ENCODE peak calls at places on chromosomes 5 and 9, in nine cellular contexts. N is CD4-positive, alpha-beta T cell; D is stomach; O is GM18507; R is astrocyte of the spinal cord; P is WTC11; G is anterior cingulate cortex; S is HAP-1; Q is NCI-H2029 treated with DMSO at 0.1 percent for 48 hours. E is an unnamed sample.

GRCh38 chr5:133664422-133664821 is 52.1 kb upstream of the FSTL4 start:
- DNase-seq in N (no peak), D (no peak), O (no peak), R (peak), P (no peak), G (no peak), S (no peak), Q (no peak), E (peak)

GRCh38 chr9:78014776-78015175 is 16.8 kb downstream of the GNAQ start:
- DNase-seq in N (no peak), D (no peak), O (no peak), R (no peak), P (no peak), G (no peak), S (no peak), Q (no peak), E (no peak)

GRCh38 chr5:128773378-128773777 is 191.9 kb upstream of the SLC27A6 start:
- DNase-seq in N (no peak), D (no peak), O (no peak), R (peak), P (no peak), G (no peak), S (no peak), Q (no peak), E (no peak)

GRCh38 chr5:1507016-1507375 is 16.8 kb downstream of the LPCAT1 start:
- DNase-seq in N (no peak), D (no peak), O (no peak), R (no peak), P (no peak), G (no peak), S (no peak), Q (no peak), E (no peak)

GRCh38 chr9:81574399-81574798 is 114.9 kb downstream of the TLE1 start:
- DNase-seq in N (no peak), D (no peak), O (no peak), R (peak), P (no peak), G (no peak), S (no peak), Q (no peak), E (no peak)

GRCh38 chr9:124854161-124854560 is 901 bp downstream of the WDR38 start:
- DNase-seq in N (no peak), D (no peak), O (no peak), R (no peak), P (no peak), G (no peak), S (no peak), Q (no peak), E (no peak)

GRCh38 chr9:21615018-21615417 is 132.9 kb upstream of the IFNE start:
- DNase-seq in N (no peak), D (no peak), O (no peak), R (no peak), P (no peak), G (no peak), S (peak), Q (no peak), E (no peak)

GRCh38 chr9:97237311-97237786 is 70.1 kb upstream of the CCDC180 start:
- DNase-seq in N (no peak), D (no peak), O (no peak), R (no peak), P (peak), G (no peak), S (no peak), Q (no peak), E (no peak)

GRCh38 chr5:10676224-10676623 is 84.8 kb downstream of the DAP start:
- DNase-seq in N (no peak), D (no peak), O (no peak), R (no peak), P (no peak), G (no peak), S (no peak), Q (no peak), E (no peak)

GRCh38 chr9:115674091-115674490 is 479.5 kb upstream of the PAPPA start:
- DNase-seq in N (no peak), D (no peak), O (no peak), R (no peak), P (no peak), G (no peak), S (no peak), Q (no peak), E (no peak)

GRCh38 chr9:75889577-75889976 is 896 bp upstream of the PCSK5 start:
- DNase-seq in N (no peak), D (no peak), O (no peak), R (no peak), P (no peak), G (no peak), S (no peak), Q (no peak), E (no peak)

GRCh38 chr5:82405618-82406199 is 127.6 kb upstream of the RPS23 start:
- DNase-seq in N (no peak), D (no peak), O (no peak), R (peak), P (no peak), G (no peak), S (no peak), Q (peak), E (peak)

GRCh38 chr9:33127881-33128280 is 39.3 kb downstream of the B4GALT1 start:
- DNase-seq in N (no peak), D (no peak), O (no peak), R (no peak), P (no peak), G (no peak), S (no peak), Q (no peak), E (no peak)

GRCh38 chr5:150409638-150410523 is 2.8 kb downstream of the CD74 start:
- DNase-seq in N (no peak), D (peak), O (no peak), R (peak), P (peak), G (peak), S (peak), Q (peak), E (peak)

GRCh38 chr5:51381801-51382507 is 1.3 kb upstream of the ISL1 start:
- DNase-seq in N (no peak), D (no peak), O (no peak), R (no peak), P (peak), G (no peak), S (no peak), Q (no peak), E (no peak)

GRCh38 chr5:37658440-37658839 is 181.4 kb downstream of the GDNF start:
- DNase-seq in N (no peak), D (no peak), O (no peak), R (no peak), P (no peak), G (no peak), S (no peak), Q (no peak), E (no peak)

GRCh38 chr9:125747053-125747764 is at the start of gene PBX3:
- DNase-seq in N (peak), D (peak), O (no peak), R (peak), P (peak), G (no peak), S (no peak), Q (no peak), E (peak)

GRCh38 chr5:96597441-96598020 is 64.6 kb upstream of the CAST start:
- DNase-seq in N (no peak), D (no peak), O (no peak), R (peak), P (no peak), G (no peak), S (no peak), Q (no peak), E (no peak)

GRCh38 chr5:134490925-134491271 is 34.6 kb upstream of the JADE2 start:
- DNase-seq in N (no peak), D (peak), O (no peak), R (no peak), P (no peak), G (no peak), S (no peak), Q (no peak), E (no peak)

GRCh38 chr9:24487946-24488345 is 57.8 kb downstream of the IZUMO3 start:
- DNase-seq in N (no peak), D (no peak), O (no peak), R (no peak), P (no peak), G (no peak), S (no peak), Q (no peak), E (no peak)

GRCh38 chr5:115402822-115403577 is 106.5 kb upstream of the CCDC112 start:
- DNase-seq in N (no peak), D (no peak), O (no peak), R (peak), P (no peak), G (no peak), S (no peak), Q (no peak), E (no peak)

GRCh38 chr9:21267141-21267540 is 27.3 kb upstream of the IFNA14 start:
- DNase-seq in N (no peak), D (no peak), O (no peak), R (no peak), P (no peak), G (no peak), S (no peak), Q (no peak), E (no peak)

GRCh38 chr9:35972093-35972492 is 14.1 kb upstream of the OR2S2 start:
- DNase-seq in N (no peak), D (no peak), O (no peak), R (no peak), P (peak), G (no peak), S (no peak), Q (no peak), E (no peak)

GRCh38 chr5:36389245-36389644 is 87.5 kb upstream of the RANBP3L start:
- DNase-seq in N (no peak), D (no peak), O (no peak), R (peak), P (no peak), G (no peak), S (no peak), Q (no peak), E (no peak)

GRCh38 chr5:965604-966344 is 42.8 kb upstream of the NKD2 start:
- DNase-seq in N (no peak), D (no peak), O (no peak), R (no peak), P (no peak), G (no peak), S (no peak), Q (no peak), E (no peak)

GRCh38 chr5:122163151-122164069 is 34.1 kb downstream of the ZNF474 start:
- DNase-seq in N (no peak), D (no peak), O (no peak), R (peak), P (no peak), G (no peak), S (no peak), Q (no peak), E (peak)

GRCh38 chr9:70534058-70534457 is 119.6 kb upstream of the KLF9 start:
- DNase-seq in N (no peak), D (no peak), O (no peak), R (no peak), P (no peak), G (no peak), S (no peak), Q (no peak), E (no peak)

GRCh38 chr5:168334161-168335094 is 43.0 kb downstream of the WWC1 start:
- DNase-seq in N (no peak), D (no peak), O (no peak), R (peak), P (peak), G (peak), S (peak), Q (no peak), E (no peak)

GRCh38 chr9:129242191-129242953 is 64.3 kb upstream of the IER5L start:
- DNase-seq in N (no peak), D (no peak), O (no peak), R (no peak), P (no peak), G (no peak), S (no peak), Q (no peak), E (no peak)

GRCh38 chr5:37668524-37669047 is 171.3 kb downstream of the GDNF start:
- DNase-seq in N (no peak), D (peak), O (no peak), R (peak), P (no peak), G (no peak), S (no peak), Q (peak), E (peak)

GRCh38 chr5:33441241-33441844 is 578 bp downstream of the TARS1 start:
- DNase-seq in N (no peak), D (no peak), O (no peak), R (no peak), P (no peak), G (no peak), S (peak), Q (peak), E (no peak)

GRCh38 chr9:101727621-101728524 is 10.6 kb downstream of the GRIN3A start:
- DNase-seq in N (no peak), D (no peak), O (no peak), R (peak), P (peak), G (no peak), S (peak), Q (no peak), E (no peak)

GRCh38 chr9:94950733-94951590 is 224.5 kb downstream of the AOPEP start:
- DNase-seq in N (no peak), D (peak), O (no peak), R (no peak), P (no peak), G (no peak), S (no peak), Q (peak), E (no peak)

GRCh38 chr9:136019681-136020060 is 58.5 kb upstream of the UBAC1 start:
- DNase-seq in N (no peak), D (no peak), O (no peak), R (no peak), P (peak), G (no peak), S (no peak), Q (no peak), E (no peak)

E was measured in T1000.